ENCODE peak calls at places on chromosomes 6 and 20, in eight cellular contexts. F is IMR-90, Y is astrocyte of the cerebellum, P is heart right ventricle, W is lower leg skin, M is fibroblast of mammary gland, Q is left ventricle myocardium inferior, B is GM12865. T is an unnamed sample.

GRCh38 chr6:7257521-7258230 is 55.3 kb downstream of the SSR1 start:
- DNase-seq in F (no peak), Y (no peak), P (no peak), W (no peak), M (no peak), Q (no peak), B (no peak), T (no peak)

GRCh38 chr6:75261299-75261698 is 17.7 kb upstream of the COX7A2 start:
- DNase-seq in F (no peak), Y (no peak), P (no peak), W (no peak), M (no peak), Q (no peak), B (no peak), T (no peak)

GRCh38 chr20:33647603-33648395 is 14.3 kb upstream of the C20orf144 start:
- DNase-seq in F (peak), Y (peak), P (no peak), W (no peak), M (peak), Q (peak), B (peak), T (no peak)

GRCh38 chr20:23445596-23446217 is 6.2 kb downstream of the CSTL1 start:
- DNase-seq in F (peak), Y (no peak), P (no peak), W (no peak), M (peak), Q (no peak), B (no peak), T (peak)

GRCh38 chr6:85672050-85672449 is 29.4 kb upstream of the SYNCRIP start:
- DNase-seq in F (no peak), Y (no peak), P (no peak), W (no peak), M (peak), Q (no peak), B (peak), T (no peak)

GRCh38 chr6:130997061-130997753 is 65.8 kb downstream of the EPB41L2 start:
- DNase-seq in F (peak), Y (no peak), P (no peak), W (no peak), M (no peak), Q (no peak), B (no peak), T (peak)

GRCh38 chr6:169571123-169571962 is 130.5 kb downstream of the WDR27 start:
- DNase-seq in F (peak), Y (no peak), P (no peak), W (peak), M (peak), Q (no peak), B (no peak), T (peak)

GRCh38 chr20:32017711-32018251 is 7.5 kb downstream of the CCM2L start:
- DNase-seq in F (no peak), Y (no peak), P (no peak), W (no peak), M (no peak), Q (no peak), B (peak), T (no peak)

GRCh38 chr6:83867527-83868161 is 8.2 kb downstream of the CYB5R4 start:
- DNase-seq in F (peak), Y (no peak), P (peak), W (peak), M (peak), Q (no peak), B (peak), T (peak)

GRCh38 chr6:35152067-35152707 is 11.0 kb upstream of the TCP11 start:
- DNase-seq in F (no peak), Y (no peak), P (no peak), W (no peak), M (no peak), Q (no peak), B (no peak), T (no peak)

GRCh38 chr20:63895202-63895885 is 418 bp downstream of the DNAJC5 start:
- DNase-seq in F (no peak), Y (no peak), P (no peak), W (no peak), M (no peak), Q (no peak), B (no peak), T (no peak)

GRCh38 chr6:90302320-90302719 is 5.7 kb upstream of the BACH2 start:
- DNase-seq in F (no peak), Y (no peak), P (no peak), W (no peak), M (no peak), Q (no peak), B (no peak), T (no peak)

GRCh38 chr20:5077761-5078387 is 41.9 kb downstream of the PCNA start:
- DNase-seq in F (no peak), Y (no peak), P (no peak), W (no peak), M (no peak), Q (no peak), B (peak), T (no peak)

GRCh38 chr6:30206799-30207618 is 6.2 kb downstream of the TRIM26 start:
- DNase-seq in F (peak), Y (no peak), P (no peak), W (peak), M (peak), Q (no peak), B (no peak), T (no peak)

GRCh38 chr20:62838511-62838910 is 21.7 kb downstream of the COL9A3 start:
- DNase-seq in F (no peak), Y (no peak), P (no peak), W (no peak), M (no peak), Q (no peak), B (peak), T (no peak)

GRCh38 chr6:137728386-137729349 is 138.4 kb upstream of the TNFAIP3 start:
- DNase-seq in F (peak), Y (peak), P (no peak), W (no peak), M (peak), Q (peak), B (no peak), T (peak)

GRCh38 chr6:155519339-155519738 is 63.7 kb upstream of the NOX3 start:
- DNase-seq in F (no peak), Y (no peak), P (no peak), W (no peak), M (no peak), Q (no peak), B (peak), T (no peak)

GRCh38 chr20:4017051-4017702 is 1.8 kb upstream of the RNF24 start:
- DNase-seq in F (no peak), Y (no peak), P (no peak), W (no peak), M (no peak), Q (no peak), B (no peak), T (no peak)
- H3K4me3 ChIP-seq in F (no peak), Y (no peak), P (no peak), W (no peak), M (no peak), Q (no peak), B (no peak), T (no peak)

GRCh38 chr6:148521586-148521985 is 178.9 kb downstream of the SASH1 start:
- DNase-seq in F (peak), Y (no peak), P (no peak), W (no peak), M (peak), Q (no peak), B (no peak), T (no peak)
- TF ChIP-seq CTCF in F (no peak), Y (no peak), P (no peak), W (no peak), M (no peak), Q (no peak), B (no peak), T (no peak)

DNA sequence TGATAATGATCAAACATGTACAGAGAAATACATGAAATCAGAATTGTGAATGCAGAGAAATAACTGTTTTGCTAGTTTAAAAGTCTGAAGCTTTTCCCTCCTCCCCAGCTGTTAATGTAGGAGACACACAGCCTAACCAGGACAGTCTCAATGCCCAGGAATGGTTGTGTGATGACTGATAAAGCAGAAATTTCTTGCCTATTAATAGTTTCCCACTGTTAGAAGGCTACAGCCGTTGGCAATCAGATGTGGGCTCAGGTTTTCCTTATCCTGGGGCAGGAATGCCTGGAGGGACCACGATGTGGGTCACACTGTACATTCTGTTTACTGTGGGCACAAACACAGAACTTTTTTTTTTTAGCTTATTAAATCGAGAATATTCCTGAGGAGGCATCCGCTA is 1.9 kb downstream of the PPP1R3D start:
- DNase-seq in F (peak), Y (no peak), P (no peak), W (no peak), M (peak), Q (no peak), B (no peak), T (no peak)
- H3K4me3 ChIP-seq in F (no peak), Y (no peak), P (peak), W (no peak), M (no peak), Q (peak), B (no peak), T (no peak)

DNA sequence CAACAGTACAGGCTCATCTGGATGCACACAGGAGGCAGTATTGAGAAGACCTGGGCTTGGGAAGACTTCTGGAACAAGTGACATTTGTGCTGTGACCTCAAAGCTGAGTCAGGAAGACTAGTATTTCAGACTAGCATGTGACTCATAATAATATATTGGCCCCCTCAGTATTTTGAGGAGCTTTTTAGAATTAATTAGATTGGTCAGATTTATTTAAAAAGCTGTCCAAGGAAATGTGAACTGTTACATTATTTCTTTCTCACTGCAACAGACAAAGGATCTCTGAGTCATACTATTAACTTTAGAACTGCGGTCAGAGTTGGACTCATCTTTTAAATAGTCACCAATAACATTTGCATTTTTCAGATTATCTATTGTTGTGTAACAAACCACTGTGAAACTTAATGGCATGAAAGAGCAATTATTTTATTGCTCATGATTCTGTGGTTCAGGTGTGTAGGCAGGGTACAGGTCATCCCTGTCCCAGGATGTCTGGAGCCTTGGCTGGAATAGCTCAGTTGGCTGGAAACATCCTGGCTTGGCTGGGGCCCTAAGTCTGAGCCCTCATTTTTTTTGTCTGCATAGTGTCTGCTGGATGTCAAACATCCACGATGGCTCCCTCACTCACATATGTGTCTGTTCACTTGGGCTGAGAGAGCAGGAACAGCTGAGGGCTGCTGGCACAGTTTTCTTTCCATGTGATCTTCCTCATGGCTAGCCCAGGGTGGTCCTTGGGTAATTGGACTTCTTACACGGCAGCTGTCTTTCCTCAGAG is 46.8 kb downstream of the MAP3K4 start:
- DNase-seq in F (peak), Y (peak), P (no peak), W (no peak), M (peak), Q (peak), B (peak), T (peak)
- TF ChIP-seq CTCF in F (peak), Y (peak), P (no peak), W (no peak), M (peak), Q (no peak), B (no peak), T (peak)